ENCODE peak calls at places on chromosomes 11 and 22, in five cellular contexts. One of them, this sample, is unnamed.
A peak's percentile ranks its signal among the peaks of the same experiment; 100 is the strongest.

GRCh38 chr11:47259178-47259977 is 1.6 kb downstream of the NR1H3 start:
- DNase-seq in neuronal stem cell: no peak
- DNase-seq in H9: peak; percentile 82
- DNase-seq in mesenchymal stem cell: peak; percentile 65
- DNase-seq in H1: peak; percentile 85
- DNase-seq in this sample: peak; percentile 61

GRCh38 chr11:32121012-32121411 is 30.1 kb downstream of the RCN1 start:
- DNase-seq in neuronal stem cell: no peak
- DNase-seq in H9: no peak
- DNase-seq in mesenchymal stem cell: no peak
- DNase-seq in H1: no peak
- DNase-seq in this sample: no peak

GRCh38 chr11:2378527-2379210 is 1.6 kb downstream of the CD81 start:
- DNase-seq in neuronal stem cell: no peak
- DNase-seq in H9: no peak
- DNase-seq in mesenchymal stem cell: peak; percentile 65
- DNase-seq in H1: no peak
- DNase-seq in this sample: no peak

GRCh38 chr22:37256075-37256726 is 12.1 kb upstream of the RAC2 start:
- DNase-seq in neuronal stem cell: no peak
- DNase-seq in H9: peak; percentile 24
- DNase-seq in mesenchymal stem cell: no peak
- DNase-seq in H1: no peak
- DNase-seq in this sample: no peak

GRCh38 chr11:96338910-96339703 is 3.9 kb downstream of the MAML2 start:
- DNase-seq in neuronal stem cell: no peak
- DNase-seq in H9: peak; percentile 36
- DNase-seq in mesenchymal stem cell: peak; percentile 80
- DNase-seq in H1: no peak
- DNase-seq in this sample: peak; percentile 67

GRCh38 chr11:17633279-17633986 is 85.9 kb upstream of the MYOD1 start:
- DNase-seq in neuronal stem cell: no peak
- DNase-seq in H9: no peak
- DNase-seq in mesenchymal stem cell: no peak
- DNase-seq in H1: no peak
- DNase-seq in this sample: no peak

GRCh38 chr11:36249271-36249670 is 40.0 kb downstream of the COMMD9 start:
- DNase-seq in neuronal stem cell: no peak
- DNase-seq in H9: no peak
- DNase-seq in mesenchymal stem cell: peak; percentile 77
- DNase-seq in H1: no peak
- DNase-seq in this sample: no peak

GRCh38 chr11:122714484-122714883 is 59.0 kb downstream of the UBASH3B start:
- DNase-seq in neuronal stem cell: no peak
- DNase-seq in H9: no peak
- DNase-seq in mesenchymal stem cell: no peak
- DNase-seq in H1: no peak
- DNase-seq in this sample: no peak

GRCh38 chr11:133893381-133893780 is 48.1 kb upstream of the SPATA19 start:
- DNase-seq in neuronal stem cell: no peak
- DNase-seq in H9: peak; percentile 17
- DNase-seq in mesenchymal stem cell: no peak
- DNase-seq in H1: peak; percentile 37
- DNase-seq in this sample: no peak

GRCh38 chr11:86811637-86812321 is 11.4 kb downstream of the PRSS23 start:
- DNase-seq in neuronal stem cell: no peak
- DNase-seq in H9: no peak
- DNase-seq in mesenchymal stem cell: peak; percentile 74
- DNase-seq in H1: no peak
- DNase-seq in this sample: no peak

GRCh38 chr11:1625541-1625940 is 3.6 kb upstream of the KRTAP5-4 start:
- DNase-seq in neuronal stem cell: no peak
- DNase-seq in H9: no peak
- DNase-seq in mesenchymal stem cell: no peak
- DNase-seq in H1: no peak
- DNase-seq in this sample: no peak

DNA sequence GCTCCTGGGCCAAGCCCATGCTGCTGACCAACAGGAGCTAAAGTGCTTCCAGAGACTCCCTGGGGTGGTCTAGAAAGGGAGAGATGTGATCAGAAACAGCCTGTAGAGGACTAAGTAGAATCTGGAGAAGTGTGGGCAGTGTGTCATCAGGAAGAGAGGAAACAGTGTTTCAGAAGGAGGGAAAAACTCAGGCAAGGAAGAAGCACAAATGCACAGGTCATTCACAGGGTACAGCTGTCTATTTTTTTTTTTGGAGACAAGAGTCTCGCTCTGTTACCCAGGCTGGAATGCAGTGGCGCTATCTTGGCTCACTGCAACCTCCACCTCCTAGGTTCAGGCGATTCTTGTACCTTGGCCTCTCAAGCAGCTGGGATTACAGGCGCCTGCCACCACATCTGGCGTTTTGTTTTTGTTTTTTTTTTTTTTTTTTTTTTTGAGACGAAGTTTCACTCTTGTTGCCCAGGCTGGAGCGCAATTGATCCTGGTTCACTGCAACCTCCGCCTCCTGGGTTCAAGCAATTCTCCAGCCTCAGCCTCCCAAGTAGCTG is 74.4 kb downstream of the MICAL3 start:
- DNase-seq in neuronal stem cell: no peak
- DNase-seq in H9: no peak
- DNase-seq in mesenchymal stem cell: no peak
- DNase-seq in H1: no peak
- DNase-seq in this sample: no peak
- H3K79me1 ChIP-seq in neuronal stem cell: peaks cover 7% of the 10 kb centered on the region
- H3K79me1 ChIP-seq in H9: no peaks in the 10 kb centered on the region
- H3K79me1 ChIP-seq in mesenchymal stem cell: no peaks in the 10 kb centered on the region
- H3K79me1 ChIP-seq in H1: peaks cover 17% of the 10 kb centered on the region
- H3K79me1 ChIP-seq in this sample: no peaks in the 10 kb centered on the region

DNA sequence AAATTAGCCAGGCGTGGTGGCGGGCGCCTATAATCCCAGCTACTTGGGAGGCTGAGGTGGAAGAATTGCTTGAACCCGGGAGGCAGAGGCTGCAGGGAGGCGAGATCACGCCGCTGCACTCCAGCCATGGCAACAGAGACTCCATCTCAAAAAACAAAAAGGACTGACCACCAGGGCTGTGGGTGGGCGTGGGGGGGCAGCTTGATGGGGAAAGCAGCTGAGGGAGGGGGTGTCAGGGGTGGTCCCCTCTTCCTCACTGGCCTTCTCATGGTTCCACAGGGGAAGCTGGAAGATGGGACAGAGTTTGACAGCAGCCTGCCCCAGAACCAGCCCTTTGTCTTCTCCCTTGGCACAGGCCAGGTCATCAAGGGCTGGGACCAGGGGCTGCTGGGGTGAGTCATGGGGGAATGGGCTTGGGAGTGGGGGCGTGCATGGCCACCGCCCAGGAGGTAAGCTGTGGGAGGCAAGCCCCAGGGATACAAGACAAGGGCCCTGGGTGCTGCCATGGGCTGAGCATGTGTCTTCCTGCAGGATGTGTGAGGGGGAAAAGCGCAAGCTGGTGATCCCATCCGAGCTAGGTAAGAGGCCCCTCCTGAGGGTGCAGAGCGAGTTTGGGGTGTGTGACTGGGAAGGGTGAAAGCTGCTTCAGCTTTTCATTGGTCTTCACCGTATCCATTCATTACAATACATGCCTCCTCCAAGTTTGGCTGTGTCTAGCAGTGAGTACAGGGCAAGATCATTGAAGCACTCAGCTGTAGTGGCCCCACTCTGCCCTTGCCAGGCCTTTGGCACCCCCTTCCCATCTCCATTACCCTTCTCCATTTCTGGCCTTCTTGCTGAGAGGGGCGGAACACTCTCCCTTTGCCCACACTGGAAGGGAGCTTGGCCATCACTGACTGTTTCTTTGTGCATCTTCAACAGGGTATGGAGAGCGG is 2.3 kb downstream of the FKBP2 start:
- DNase-seq in neuronal stem cell: no peak
- DNase-seq in H9: no peak
- DNase-seq in mesenchymal stem cell: no peak
- DNase-seq in H1: no peak
- DNase-seq in this sample: no peak
- H3K27ac ChIP-seq in neuronal stem cell: no peak overlapping the region
- H3K27ac ChIP-seq in H9: no peak overlapping the region
- H3K27ac ChIP-seq in mesenchymal stem cell: peak overlapping the region; percentile 0
- H3K27ac ChIP-seq in H1: no peak overlapping the region
- H3K27ac ChIP-seq in this sample: peak overlapping the region; percentile 22

DNA sequence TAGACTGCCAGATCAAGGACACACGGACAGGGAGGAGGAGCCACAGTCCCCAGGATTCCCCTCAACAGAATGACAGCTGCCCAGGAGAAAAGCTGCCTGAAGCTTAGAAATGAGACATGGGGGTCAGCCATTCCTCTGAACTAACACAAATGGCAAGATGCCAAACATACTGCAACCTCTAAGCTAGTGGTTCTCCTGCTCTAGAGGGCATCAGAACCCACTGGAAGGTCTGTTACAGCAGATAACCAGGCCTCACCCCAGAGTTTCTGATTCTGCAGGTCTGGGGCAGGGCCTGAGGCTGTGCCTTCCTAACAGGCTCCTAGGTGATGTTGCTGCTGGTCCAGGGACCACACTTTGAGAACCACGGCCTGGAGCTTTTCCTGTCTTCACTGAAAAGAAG is 28.6 kb upstream of the BID start:
- DNase-seq in neuronal stem cell: no peak
- DNase-seq in H9: no peak
- DNase-seq in mesenchymal stem cell: no peak
- DNase-seq in H1: no peak
- DNase-seq in this sample: no peak
- H2BK12ac ChIP-seq in neuronal stem cell: no peak overlapping the region
- H2BK12ac ChIP-seq in H9: no peak overlapping the region
- H2BK12ac ChIP-seq in mesenchymal stem cell: no peak overlapping the region
- H2BK12ac ChIP-seq in H1: no peak overlapping the region
- H2BK12ac ChIP-seq in this sample: no peak overlapping the region

DNA sequence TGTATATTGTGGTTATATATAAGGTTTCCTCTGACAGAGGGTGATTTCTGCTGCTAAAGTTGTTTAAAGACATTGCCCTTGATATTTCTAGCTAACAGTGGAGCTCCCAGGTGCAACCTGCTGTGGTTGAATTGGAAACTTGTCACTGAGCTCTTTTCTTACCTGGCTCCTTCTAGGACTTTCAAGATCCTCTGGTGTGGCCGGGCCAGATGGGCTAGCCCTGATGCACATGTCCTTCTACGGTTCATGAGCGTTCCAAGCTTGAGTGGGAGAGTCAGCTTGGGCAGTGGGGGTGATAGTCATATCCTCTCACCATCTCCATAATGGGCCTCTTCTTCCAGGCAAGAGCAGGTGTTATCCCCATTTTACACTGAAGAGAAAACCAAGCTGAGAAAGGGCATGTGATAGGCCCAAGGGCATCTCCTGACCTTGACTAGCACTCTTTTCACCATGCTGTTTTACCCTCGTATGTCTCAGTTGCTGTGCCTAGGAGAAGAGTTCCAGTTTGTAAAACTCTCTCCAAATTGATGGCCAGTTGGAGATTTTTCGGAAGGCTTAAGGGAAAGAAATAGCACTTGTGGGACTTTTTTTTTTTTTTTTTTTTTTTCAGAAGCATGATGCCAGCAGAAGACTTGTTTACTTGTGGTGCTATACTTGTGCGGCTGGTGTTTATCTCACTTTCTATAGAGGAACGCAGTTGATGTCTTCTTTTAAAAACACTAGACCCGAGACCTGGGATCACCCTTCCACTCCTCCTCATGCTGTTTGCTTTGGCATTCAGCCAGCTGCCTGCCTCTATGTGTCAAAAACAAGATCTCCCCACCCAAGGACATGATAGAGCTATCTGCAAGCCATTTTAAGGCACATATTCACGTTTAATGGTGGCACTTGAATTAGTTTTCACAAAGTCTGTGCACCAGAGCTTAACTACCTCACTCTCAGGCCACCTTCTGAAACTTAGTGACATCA is 32.6 kb downstream of the TEAD1 start:
- DNase-seq in neuronal stem cell: no peak
- DNase-seq in H9: no peak
- DNase-seq in mesenchymal stem cell: no peak
- DNase-seq in H1: no peak
- DNase-seq in this sample: no peak
- H3K79me1 ChIP-seq in neuronal stem cell: peaks cover 11% of the 10 kb centered on the region
- H3K79me1 ChIP-seq in H9: peaks cover 13% of the 10 kb centered on the region
- H3K79me1 ChIP-seq in mesenchymal stem cell: peaks cover 5% of the 10 kb centered on the region
- H3K79me1 ChIP-seq in H1: peaks cover 25% of the 10 kb centered on the region
- H3K79me1 ChIP-seq in this sample: peaks cover 5% of the 10 kb centered on the region

GRCh38 chr11:20049231-20049630 is 111.0 kb downstream of the DBX1 start:
- DNase-seq in neuronal stem cell: no peak
- DNase-seq in H9: no peak
- DNase-seq in mesenchymal stem cell: no peak
- DNase-seq in H1: no peak
- DNase-seq in this sample: no peak
- H3K27ac ChIP-seq in neuronal stem cell: no peak overlapping the region
- H3K27ac ChIP-seq in H9: no peak overlapping the region
- H3K27ac ChIP-seq in mesenchymal stem cell: no peak overlapping the region
- H3K27ac ChIP-seq in H1: no peak overlapping the region
- H3K27ac ChIP-seq in this sample: peak overlapping the region; percentile 83

DNA sequence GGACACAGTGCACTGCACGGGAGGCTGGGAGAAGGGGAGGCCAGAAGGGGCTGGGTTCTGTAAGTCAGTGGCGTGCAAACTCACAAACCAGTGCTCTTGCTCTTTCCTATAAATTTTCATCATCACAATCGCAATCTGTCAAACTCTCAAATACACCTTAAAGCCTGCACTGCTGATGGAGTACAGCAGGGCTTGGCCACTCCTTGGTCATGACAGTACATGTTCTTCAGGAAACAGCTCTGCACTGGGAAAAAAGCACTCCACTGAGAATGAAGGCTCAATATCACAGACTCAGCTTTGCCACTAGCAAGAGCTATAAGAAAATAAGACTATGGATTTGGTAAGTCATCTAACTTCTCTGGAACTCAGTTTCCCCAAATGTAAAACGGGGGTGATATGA is 111.0 kb downstream of the RBFOX2 start:
- DNase-seq in neuronal stem cell: no peak
- DNase-seq in H9: no peak
- DNase-seq in mesenchymal stem cell: no peak
- DNase-seq in H1: no peak
- DNase-seq in this sample: no peak
- H2BK12ac ChIP-seq in neuronal stem cell: no peak overlapping the region
- H2BK12ac ChIP-seq in H9: no peak overlapping the region
- H2BK12ac ChIP-seq in mesenchymal stem cell: peak overlapping the region; percentile 7
- H2BK12ac ChIP-seq in H1: no peak overlapping the region
- H2BK12ac ChIP-seq in this sample: no peak overlapping the region

GRCh38 chr11:19816040-19816439 is 103.4 kb downstream of the NAV2 start:
- DNase-seq in neuronal stem cell: no peak
- DNase-seq in H9: no peak
- DNase-seq in mesenchymal stem cell: no peak
- DNase-seq in H1: no peak
- DNase-seq in this sample: no peak
- H3K79me1 ChIP-seq in neuronal stem cell: no peaks in the 10 kb centered on the region
- H3K79me1 ChIP-seq in H9: peaks cover 5% of the 10 kb centered on the region
- H3K79me1 ChIP-seq in mesenchymal stem cell: peaks cover 43% of the 10 kb centered on the region
- H3K79me1 ChIP-seq in H1: peaks cover 10% of the 10 kb centered on the region
- H3K79me1 ChIP-seq in this sample: no peaks in the 10 kb centered on the region

This sample was measured in trophoblast cell.